ENCODE peak calls at places on chromosomes 3 and 15, in nine cellular contexts. One of them, this sample, is unnamed.

GRCh38 chr15:25797511-25798206 is 65.5 kb downstream of the ATP10A start:
- DNase-seq in GM23338: no peak
- DNase-seq in cardiac fibroblast: peak; percentile 3
- DNase-seq in NB4: no peak
- DNase-seq in foreskin fibroblast: no peak
- DNase-seq in endothelial cell: no peak
- DNase-seq in glutamatergic neuron: no peak
- DNase-seq in Caco-2: no peak
- DNase-seq in spleen: no peak
- DNase-seq in this sample: no peak

GRCh38 chr15:36401586-36401966 is 177.8 kb upstream of the CDIN1 start:
- DNase-seq in GM23338: no peak
- DNase-seq in cardiac fibroblast: no peak
- DNase-seq in NB4: no peak
- DNase-seq in foreskin fibroblast: no peak
- DNase-seq in endothelial cell: no peak
- DNase-seq in glutamatergic neuron: no peak
- DNase-seq in Caco-2: no peak
- DNase-seq in spleen: no peak
- DNase-seq in this sample: no peak

GRCh38 chr3:159196316-159196715 is 394.5 kb downstream of the MFSD1 start:
- DNase-seq in GM23338: no peak
- DNase-seq in cardiac fibroblast: no peak
- DNase-seq in NB4: no peak
- DNase-seq in foreskin fibroblast: peak; percentile 47
- DNase-seq in endothelial cell: no peak
- DNase-seq in glutamatergic neuron: no peak
- DNase-seq in Caco-2: no peak
- DNase-seq in spleen: no peak
- DNase-seq in this sample: no peak

GRCh38 chr3:62584636-62585035 is 211.3 kb upstream of the FEZF2 start:
- DNase-seq in GM23338: no peak
- DNase-seq in cardiac fibroblast: no peak
- DNase-seq in NB4: no peak
- DNase-seq in foreskin fibroblast: no peak
- DNase-seq in endothelial cell: no peak
- DNase-seq in glutamatergic neuron: no peak
- DNase-seq in Caco-2: no peak
- DNase-seq in spleen: no peak
- DNase-seq in this sample: no peak

GRCh38 chr15:56871180-56871579 is 47.3 kb upstream of the TCF12 start:
- DNase-seq in GM23338: peak; percentile 18
- DNase-seq in cardiac fibroblast: peak; percentile 77
- DNase-seq in NB4: no peak
- DNase-seq in foreskin fibroblast: peak; percentile 63
- DNase-seq in endothelial cell: no peak
- DNase-seq in glutamatergic neuron: no peak
- DNase-seq in Caco-2: no peak
- DNase-seq in spleen: no peak
- DNase-seq in this sample: peak; percentile 43

GRCh38 chr15:41284425-41285177 is 47.8 kb downstream of the OIP5 start:
- DNase-seq in GM23338: peak; percentile 18
- DNase-seq in cardiac fibroblast: peak; percentile 24
- DNase-seq in NB4: peak; percentile 68
- DNase-seq in foreskin fibroblast: no peak
- DNase-seq in endothelial cell: no peak
- DNase-seq in glutamatergic neuron: no peak
- DNase-seq in Caco-2: no peak
- DNase-seq in spleen: no peak
- DNase-seq in this sample: no peak

GRCh38 chr15:41823502-41823901 is 4.4 kb upstream of the JMJD7 start:
- DNase-seq in GM23338: no peak
- DNase-seq in cardiac fibroblast: no peak
- DNase-seq in NB4: no peak
- DNase-seq in foreskin fibroblast: no peak
- DNase-seq in endothelial cell: no peak
- DNase-seq in glutamatergic neuron: no peak
- DNase-seq in Caco-2: no peak
- DNase-seq in spleen: no peak
- DNase-seq in this sample: no peak

GRCh38 chr15:28107111-28107893 is 8.2 kb upstream of the OCA2 start:
- DNase-seq in GM23338: peak; percentile 63
- DNase-seq in cardiac fibroblast: peak; percentile 37
- DNase-seq in NB4: no peak
- DNase-seq in foreskin fibroblast: no peak
- DNase-seq in endothelial cell: peak; percentile 45
- DNase-seq in glutamatergic neuron: no peak
- DNase-seq in Caco-2: no peak
- DNase-seq in spleen: peak; percentile 75
- DNase-seq in this sample: no peak

GRCh38 chr3:141523615-141524375 is 37.0 kb downstream of the RASA2 start:
- DNase-seq in GM23338: no peak
- DNase-seq in cardiac fibroblast: no peak
- DNase-seq in NB4: no peak
- DNase-seq in foreskin fibroblast: no peak
- DNase-seq in endothelial cell: no peak
- DNase-seq in glutamatergic neuron: no peak
- DNase-seq in Caco-2: no peak
- DNase-seq in spleen: no peak
- DNase-seq in this sample: no peak

GRCh38 chr3:141526709-141527108 is 39.9 kb downstream of the RASA2 start:
- DNase-seq in GM23338: peak; percentile 27
- DNase-seq in cardiac fibroblast: no peak
- DNase-seq in NB4: no peak
- DNase-seq in foreskin fibroblast: no peak
- DNase-seq in endothelial cell: no peak
- DNase-seq in glutamatergic neuron: no peak
- DNase-seq in Caco-2: no peak
- DNase-seq in spleen: no peak
- DNase-seq in this sample: no peak

GRCh38 chr3:141525813-141526212 is 39.0 kb downstream of the RASA2 start:
- DNase-seq in GM23338: no peak
- DNase-seq in cardiac fibroblast: no peak
- DNase-seq in NB4: no peak
- DNase-seq in foreskin fibroblast: no peak
- DNase-seq in endothelial cell: no peak
- DNase-seq in glutamatergic neuron: no peak
- DNase-seq in Caco-2: no peak
- DNase-seq in spleen: no peak
- DNase-seq in this sample: no peak

GRCh38 chr3:141521781-141522180 is 35.0 kb downstream of the RASA2 start:
- DNase-seq in GM23338: no peak
- DNase-seq in cardiac fibroblast: no peak
- DNase-seq in NB4: no peak
- DNase-seq in foreskin fibroblast: no peak
- DNase-seq in endothelial cell: no peak
- DNase-seq in glutamatergic neuron: no peak
- DNase-seq in Caco-2: no peak
- DNase-seq in spleen: no peak
- DNase-seq in this sample: no peak

DNA sequence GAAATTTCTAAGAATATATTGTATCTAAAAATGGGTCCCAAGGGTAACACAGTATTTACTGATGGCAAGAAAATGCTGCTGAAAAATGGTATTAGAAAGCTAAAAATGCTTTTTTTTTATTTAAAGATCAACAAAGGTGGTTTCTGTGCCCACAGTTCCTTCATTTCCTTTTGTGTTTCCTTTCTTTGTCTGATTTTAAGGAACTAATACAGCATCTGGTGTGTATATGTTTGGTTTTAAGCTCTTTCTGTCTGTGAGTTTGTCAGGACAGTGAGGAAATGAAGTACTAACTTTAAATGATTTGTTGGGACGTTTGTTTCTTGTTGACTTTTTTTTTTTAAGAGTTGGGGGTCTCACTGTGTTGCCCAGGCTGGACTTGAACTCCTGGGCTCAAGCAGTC is 38.2 kb downstream of the RASA2 start:
- DNase-seq in GM23338: no peak
- DNase-seq in cardiac fibroblast: no peak
- DNase-seq in NB4: no peak
- DNase-seq in foreskin fibroblast: no peak
- DNase-seq in endothelial cell: no peak
- DNase-seq in glutamatergic neuron: no peak
- DNase-seq in Caco-2: no peak
- DNase-seq in spleen: no peak
- DNase-seq in this sample: no peak
- TF ChIP-seq CTCF in GM23338: no peak
- TF ChIP-seq CTCF in cardiac fibroblast: no peak
- TF ChIP-seq CTCF in NB4: no peak
- TF ChIP-seq CTCF in foreskin fibroblast: no peak
- TF ChIP-seq CTCF in endothelial cell: no peak
- TF ChIP-seq CTCF in glutamatergic neuron: no peak
- TF ChIP-seq CTCF in Caco-2: no peak
- TF ChIP-seq CTCF in spleen: no peak
- TF ChIP-seq CTCF in this sample: no peak

GRCh38 chr3:167870201-167870600 is 134.7 kb downstream of the SERPINI1 start:
- DNase-seq in GM23338: no peak
- DNase-seq in cardiac fibroblast: no peak
- DNase-seq in NB4: no peak
- DNase-seq in foreskin fibroblast: no peak
- DNase-seq in endothelial cell: no peak
- DNase-seq in glutamatergic neuron: no peak
- DNase-seq in Caco-2: no peak
- DNase-seq in spleen: no peak
- DNase-seq in this sample: no peak

GRCh38 chr3:167870743-167871142 is 135.2 kb downstream of the SERPINI1 start:
- DNase-seq in GM23338: no peak
- DNase-seq in cardiac fibroblast: no peak
- DNase-seq in NB4: no peak
- DNase-seq in foreskin fibroblast: no peak
- DNase-seq in endothelial cell: no peak
- DNase-seq in glutamatergic neuron: no peak
- DNase-seq in Caco-2: no peak
- DNase-seq in spleen: no peak
- DNase-seq in this sample: no peak

GRCh38 chr3:167874667-167875372 is 139.3 kb downstream of the SERPINI1 start:
- DNase-seq in GM23338: no peak
- DNase-seq in cardiac fibroblast: no peak
- DNase-seq in NB4: no peak
- DNase-seq in foreskin fibroblast: no peak
- DNase-seq in endothelial cell: no peak
- DNase-seq in glutamatergic neuron: no peak
- DNase-seq in Caco-2: no peak
- DNase-seq in spleen: no peak
- DNase-seq in this sample: no peak

GRCh38 chr3:167872032-167872431 is 136.5 kb downstream of the SERPINI1 start:
- DNase-seq in GM23338: no peak
- DNase-seq in cardiac fibroblast: no peak
- DNase-seq in NB4: no peak
- DNase-seq in foreskin fibroblast: no peak
- DNase-seq in endothelial cell: no peak
- DNase-seq in glutamatergic neuron: no peak
- DNase-seq in Caco-2: no peak
- DNase-seq in spleen: no peak
- DNase-seq in this sample: no peak

GRCh38 chr3:167872941-167873340 is 137.4 kb downstream of the SERPINI1 start:
- DNase-seq in GM23338: no peak
- DNase-seq in cardiac fibroblast: no peak
- DNase-seq in NB4: no peak
- DNase-seq in foreskin fibroblast: no peak
- DNase-seq in endothelial cell: no peak
- DNase-seq in glutamatergic neuron: no peak
- DNase-seq in Caco-2: no peak
- DNase-seq in spleen: no peak
- DNase-seq in this sample: no peak
- TF ChIP-seq CTCF in GM23338: peak; percentile 23
- TF ChIP-seq CTCF in cardiac fibroblast: peak; percentile 22
- TF ChIP-seq CTCF in NB4: no peak
- TF ChIP-seq CTCF in foreskin fibroblast: no peak
- TF ChIP-seq CTCF in endothelial cell: peak; percentile 36
- TF ChIP-seq CTCF in glutamatergic neuron: peak; percentile 34
- TF ChIP-seq CTCF in Caco-2: no peak
- TF ChIP-seq CTCF in spleen: no peak
- TF ChIP-seq CTCF in this sample: peak; percentile 34

GRCh38 chr15:68276668-68277067 is 877 bp upstream of the FEM1B start:
- DNase-seq in GM23338: no peak
- DNase-seq in cardiac fibroblast: no peak
- DNase-seq in NB4: no peak
- DNase-seq in foreskin fibroblast: no peak
- DNase-seq in endothelial cell: no peak
- DNase-seq in glutamatergic neuron: no peak
- DNase-seq in Caco-2: no peak
- DNase-seq in spleen: no peak
- DNase-seq in this sample: no peak

GRCh38 chr15:68278345-68279217 is 1.0 kb downstream of the FEM1B start:
- DNase-seq in GM23338: no peak
- DNase-seq in cardiac fibroblast: peak; percentile 20
- DNase-seq in NB4: peak; percentile 46
- DNase-seq in foreskin fibroblast: no peak
- DNase-seq in endothelial cell: no peak
- DNase-seq in glutamatergic neuron: peak; percentile 29
- DNase-seq in Caco-2: peak; percentile 74
- DNase-seq in spleen: peak; percentile 21
- DNase-seq in this sample: no peak

GRCh38 chr15:68277131-68277604 is 377 bp upstream of the FEM1B start:
- DNase-seq in GM23338: peak; percentile 87
- DNase-seq in cardiac fibroblast: peak; percentile 79
- DNase-seq in NB4: no peak
- DNase-seq in foreskin fibroblast: no peak
- DNase-seq in endothelial cell: peak; percentile 58
- DNase-seq in glutamatergic neuron: no peak
- DNase-seq in Caco-2: peak; percentile 63
- DNase-seq in spleen: no peak
- DNase-seq in this sample: no peak

GRCh38 chr15:68279218-68279533 is 1.6 kb downstream of the FEM1B start:
- DNase-seq in GM23338: no peak
- DNase-seq in cardiac fibroblast: no peak
- DNase-seq in NB4: no peak
- DNase-seq in foreskin fibroblast: no peak
- DNase-seq in endothelial cell: no peak
- DNase-seq in glutamatergic neuron: no peak
- DNase-seq in Caco-2: no peak
- DNase-seq in spleen: no peak
- DNase-seq in this sample: no peak

DNA sequence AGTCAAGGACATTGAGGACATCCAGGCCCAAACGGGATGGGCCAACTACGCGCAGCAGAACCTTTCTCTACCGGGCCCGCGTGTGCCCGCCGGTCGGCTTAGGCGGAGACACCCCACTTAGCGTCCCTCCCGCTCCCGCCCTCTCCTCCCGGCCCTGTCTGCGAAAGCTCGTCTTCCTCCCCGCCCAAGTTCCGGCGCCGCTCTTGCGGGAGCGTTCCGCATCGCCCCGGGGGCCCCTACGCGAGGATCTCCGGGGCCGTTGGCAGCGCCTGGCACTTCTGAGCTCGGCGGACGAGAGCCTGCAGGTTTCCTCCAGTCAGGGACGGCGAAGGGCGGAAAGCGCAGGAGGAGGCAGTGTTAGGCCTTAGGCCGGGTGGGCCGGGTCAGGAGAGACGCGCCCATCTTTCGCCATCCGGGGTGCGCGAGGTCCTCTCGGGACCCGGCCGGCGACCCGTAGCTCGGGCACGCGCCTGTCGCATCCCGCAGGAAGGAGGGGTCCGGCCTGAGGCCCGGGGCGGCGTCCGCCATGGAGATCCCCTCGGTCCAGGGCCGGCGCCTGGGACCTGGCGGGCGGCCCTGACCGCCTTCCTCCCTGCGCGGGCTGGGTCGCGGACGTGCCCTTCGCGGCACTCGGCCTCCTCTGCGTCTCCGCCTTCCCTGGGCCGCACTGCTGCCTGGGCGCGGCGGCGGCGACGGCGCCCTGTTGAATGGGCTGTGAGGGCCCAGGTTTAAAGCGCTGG is at the start of gene FEM1B:
- DNase-seq in GM23338: peak; percentile 94
- DNase-seq in cardiac fibroblast: peak; percentile 96
- DNase-seq in NB4: peak; percentile 94
- DNase-seq in foreskin fibroblast: peak; percentile 91
- DNase-seq in endothelial cell: peak; percentile 78
- DNase-seq in glutamatergic neuron: peak; percentile 86
- DNase-seq in Caco-2: peak; percentile 90
- DNase-seq in spleen: peak; percentile 97
- DNase-seq in this sample: peak; percentile 93
- TF ChIP-seq CTCF in GM23338: no peak
- TF ChIP-seq CTCF in cardiac fibroblast: no peak
- TF ChIP-seq CTCF in NB4: no peak
- TF ChIP-seq CTCF in foreskin fibroblast: no peak
- TF ChIP-seq CTCF in endothelial cell: no peak
- TF ChIP-seq CTCF in glutamatergic neuron: no peak
- TF ChIP-seq CTCF in Caco-2: no peak
- TF ChIP-seq CTCF in spleen: no peak
- TF ChIP-seq CTCF in this sample: no peak

DNA sequence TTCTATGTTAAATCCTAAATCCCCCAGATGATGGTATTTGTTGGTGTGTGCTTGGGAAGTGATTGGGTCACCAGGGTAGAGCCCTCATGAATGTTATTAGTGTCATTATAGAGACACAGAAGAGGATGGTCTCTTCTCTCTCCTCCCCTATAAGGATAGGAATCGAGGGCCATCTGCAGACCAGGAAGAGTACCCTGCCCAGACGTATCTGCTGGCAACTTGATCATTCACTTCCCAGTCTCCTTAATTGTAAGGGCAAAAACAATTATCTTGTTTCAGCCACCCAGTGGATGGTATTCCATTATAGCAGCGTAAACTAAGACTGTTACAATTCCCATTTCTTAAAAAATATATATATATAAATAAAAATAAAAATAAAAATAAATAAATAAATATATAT is 892.2 kb downstream of the SI start:
- DNase-seq in GM23338: peak; percentile 2
- DNase-seq in cardiac fibroblast: no peak
- DNase-seq in NB4: no peak
- DNase-seq in foreskin fibroblast: no peak
- DNase-seq in endothelial cell: no peak
- DNase-seq in glutamatergic neuron: no peak
- DNase-seq in Caco-2: no peak
- DNase-seq in spleen: no peak
- DNase-seq in this sample: no peak
- TF ChIP-seq CTCF in GM23338: peak; percentile 38
- TF ChIP-seq CTCF in cardiac fibroblast: no peak
- TF ChIP-seq CTCF in NB4: no peak
- TF ChIP-seq CTCF in foreskin fibroblast: no peak
- TF ChIP-seq CTCF in endothelial cell: no peak
- TF ChIP-seq CTCF in glutamatergic neuron: no peak
- TF ChIP-seq CTCF in Caco-2: no peak
- TF ChIP-seq CTCF in spleen: no peak
- TF ChIP-seq CTCF in this sample: no peak

This sample was measured in Calu3.